ENCODE peak calls at places on chromosomes 12 and 14, in ten cellular contexts. F is esophagus muscularis mucosa, K is OCI-LY7, Z is upper lobe of right lung, G is heart right ventricle, A is pancreas, Y is SJCRH30, S is transverse colon, M is cardiac muscle cell, H is A549. R is an unnamed sample. For H3K9me3, the result is how much of the 10 kb centered on the place peaks cover.

GRCh38 chr12:106066051-106066705 is 72.6 kb downstream of the NUAK1 start:
- DNase-seq in A (no peak), F (peak), M (no peak), K (no peak), Y (no peak), Z (no peak), G (no peak), S (no peak), H (no peak), R (no peak)

GRCh38 chr14:23577004-23577681 is 1.4 kb downstream of the JPH4 start:
- DNase-seq in A (peak), G (no peak), Y (no peak), F (no peak), K (no peak), S (no peak), M (peak), Z (no peak), H (no peak), R (no peak)

GRCh38 chr12:54701940-54702592 is 53.9 kb upstream of the DCD start:
- DNase-seq in S (no peak), M (peak), Z (no peak), Y (no peak), F (no peak), A (no peak), K (peak), G (no peak), H (peak), R (peak)

GRCh38 chr12:21001778-21002177 is 129.2 kb upstream of the SLCO1B1 start:
- DNase-seq in S (no peak), Y (no peak), Z (no peak), H (no peak), K (no peak), A (no peak), F (no peak), M (no peak), G (no peak), R (no peak)

GRCh38 chr12:108722992-108723766 is 8.1 kb downstream of the CORO1C start:
- DNase-seq in M (peak), Z (no peak), H (peak), A (no peak), Y (no peak), K (no peak), G (no peak), S (no peak), F (no peak), R (peak)

GRCh38 chr12:117076410-117077372 is 22.5 kb downstream of the TESC start:
- DNase-seq in Z (no peak), G (peak), F (no peak), M (no peak), K (no peak), S (no peak), Y (no peak), A (peak), H (no peak), R (peak)

GRCh38 chr14:78356406-78356805 is 186.2 kb downstream of the NRXN3 start:
- DNase-seq in A (no peak), Z (no peak), K (no peak), Y (no peak), M (no peak), H (no peak), F (peak), S (no peak), G (no peak), R (no peak)

GRCh38 chr14:57875296-57875695 is 9.4 kb upstream of the SLC35F4 start:
- DNase-seq in K (no peak), S (no peak), M (no peak), H (no peak), F (no peak), G (no peak), A (no peak), Z (no peak), Y (no peak), R (no peak)

GRCh38 chr12:50579757-50580267 is 75.0 kb downstream of the DIP2B start:
- DNase-seq in F (no peak), A (no peak), G (no peak), K (peak), H (peak), S (no peak), Y (no peak), M (no peak), Z (no peak), R (no peak)

GRCh38 chr12:31004666-31005065 is 69.0 kb upstream of the DDX11 start:
- DNase-seq in H (no peak), G (no peak), A (peak), Z (peak), K (no peak), S (no peak), Y (no peak), M (no peak), F (no peak), R (no peak)

GRCh38 chr12:27521981-27522380 is 2.0 kb upstream of the PPFIBP1 start:
- DNase-seq in S (no peak), F (no peak), K (no peak), H (no peak), Y (no peak), G (no peak), M (no peak), A (no peak), Z (no peak), R (no peak)

GRCh38 chr12:107328442-107329133 is 235.2 kb upstream of the CRY1 start:
- DNase-seq in H (peak), K (no peak), S (no peak), A (no peak), Z (no peak), G (no peak), M (peak), F (no peak), Y (peak), R (peak)

GRCh38 chr12:130347588-130347987 is 9.9 kb downstream of the PIWIL1 start:
- DNase-seq in Y (no peak), H (no peak), A (no peak), F (no peak), M (no peak), K (no peak), G (no peak), S (no peak), Z (no peak), R (no peak)

GRCh38 chr14:100880271-100881101 is 23.0 kb downstream of the RTL1 start:
- DNase-seq in H (no peak), G (no peak), S (no peak), F (no peak), K (no peak), Z (no peak), M (no peak), Y (no peak), A (peak), R (no peak)

GRCh38 chr14:89188492-89188891 is 228.5 kb downstream of the FOXN3 start:
- DNase-seq in Z (no peak), A (no peak), F (no peak), Y (no peak), H (no peak), M (no peak), S (no peak), K (no peak), G (no peak), R (no peak)

GRCh38 chr12:50765325-50765911 is 1.5 kb downstream of the ATF1 start:
- DNase-seq in K (peak), G (peak), F (no peak), S (peak), H (peak), Z (no peak), M (peak), A (no peak), Y (peak), R (peak)

GRCh38 chr12:56034586-56035332 is 7.0 kb upstream of the RPS26 start:
- DNase-seq in H (no peak), M (no peak), K (no peak), F (no peak), G (no peak), S (no peak), A (no peak), Z (no peak), Y (no peak), R (no peak)
- H3K4me3 ChIP-seq in H (no peak), M (no peak), K (no peak), F (no peak), G (no peak), S (no peak), A (no peak), Z (no peak), Y (no peak), R (no peak)

GRCh38 chr14:81849714-81850113 is 316.1 kb upstream of the SEL1L start:
- DNase-seq in F (no peak), Z (no peak), A (no peak), G (no peak), M (no peak), S (no peak), K (peak), H (no peak), Y (no peak), R (no peak)

GRCh38 chr14:81859071-81859470 is 325.4 kb upstream of the SEL1L start:
- DNase-seq in A (no peak), K (no peak), M (no peak), H (no peak), G (no peak), Z (no peak), Y (no peak), F (no peak), S (no peak), R (no peak)

DNA sequence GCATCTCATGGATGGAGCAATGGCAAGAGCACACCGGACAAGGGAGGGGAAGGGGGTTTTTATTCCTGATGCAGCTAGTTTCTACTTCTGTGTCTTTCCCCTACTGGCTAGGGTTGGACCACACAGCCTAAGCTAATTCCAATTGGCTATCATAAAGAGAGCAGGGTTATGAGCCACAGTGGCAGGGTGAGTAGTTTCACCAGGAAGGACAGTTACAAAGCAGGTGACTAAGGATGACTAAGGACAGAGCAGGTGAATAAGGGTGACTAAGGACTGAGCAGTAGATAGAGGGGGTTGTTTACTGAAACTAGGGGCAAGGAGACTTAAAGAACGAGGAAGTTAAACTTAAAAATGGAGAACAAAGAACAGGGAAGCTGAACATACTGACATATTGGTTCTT is 321.4 kb upstream of the SEL1L start:
- DNase-seq in F (no peak), Z (no peak), M (no peak), G (no peak), K (no peak), S (no peak), Y (no peak), A (no peak), H (no peak), R (no peak)
- H3K9me3 ChIP-seq in F (under half), Z (under half), M (under half), G (under half), K (under half), S (under half), Y (under half), A (under half), H (under half), R (under half)

GRCh38 chr12:109952160-109952858 is 43.9 kb downstream of the GIT2 start:
- DNase-seq in K (no peak), Y (no peak), Z (no peak), S (no peak), F (no peak), M (no peak), A (no peak), G (no peak), H (no peak), R (no peak)

GRCh38 chr12:109953656-109954055 is 42.5 kb downstream of the GIT2 start:
- DNase-seq in Y (no peak), S (no peak), K (no peak), M (no peak), G (no peak), H (no peak), Z (no peak), F (no peak), A (no peak), R (no peak)

GRCh38 chr12:109951136-109951535 is 45.0 kb downstream of the GIT2 start:
- DNase-seq in Y (no peak), Z (no peak), S (no peak), M (peak), G (no peak), K (no peak), H (no peak), A (no peak), F (no peak), R (no peak)

GRCh38 chr12:109951751-109952150 is 44.4 kb downstream of the GIT2 start:
- DNase-seq in G (peak), Y (peak), S (no peak), F (no peak), Z (no peak), H (no peak), K (no peak), M (peak), A (peak), R (no peak)

DNA sequence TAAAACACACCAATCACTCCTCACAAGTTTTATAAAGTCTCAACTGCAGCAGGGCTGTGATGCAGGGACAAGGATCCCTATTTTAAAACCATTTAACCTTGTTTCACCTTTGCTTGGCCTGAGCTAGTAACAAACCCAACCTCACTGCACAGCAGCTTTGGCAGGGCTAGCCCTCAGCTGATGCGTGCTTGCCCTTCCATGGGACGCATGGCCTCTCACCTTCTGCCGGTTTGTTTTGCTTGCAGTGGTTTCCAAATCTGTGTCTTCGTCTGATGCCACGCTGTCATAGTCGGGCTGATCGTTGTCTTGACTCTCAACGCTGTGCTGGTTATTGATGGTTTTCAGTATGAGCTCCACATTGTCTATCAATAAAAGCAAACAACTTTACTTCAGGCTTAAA is 43.3 kb downstream of the GIT2 start:
- DNase-seq in S (no peak), F (no peak), Y (no peak), M (no peak), Z (no peak), H (no peak), A (no peak), K (no peak), G (peak), R (no peak)
- H3K4me3 ChIP-seq in S (no peak), F (no peak), Y (no peak), M (no peak), Z (no peak), H (no peak), A (no peak), K (no peak), G (no peak), R (no peak)

DNA sequence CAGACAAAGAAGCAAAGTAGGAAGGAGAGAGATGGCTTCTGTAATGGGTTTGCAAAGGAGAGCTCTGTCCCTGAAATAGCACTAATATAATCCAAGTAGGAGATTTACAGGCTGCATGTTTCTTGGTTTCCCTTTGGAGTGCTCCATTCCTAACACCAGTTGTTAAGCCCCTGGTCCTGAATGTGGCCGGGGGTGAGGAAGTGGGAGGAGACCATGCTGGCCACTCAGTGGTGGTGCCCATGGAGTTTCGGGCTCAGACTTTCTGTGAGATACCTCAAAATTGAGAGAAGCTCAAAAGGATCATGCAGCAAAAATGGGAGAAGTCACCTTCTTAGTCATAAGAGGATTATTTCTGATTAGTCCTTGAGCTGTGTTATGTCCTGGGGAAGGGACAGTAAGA is 88.5 kb downstream of the DAD1 start:
- DNase-seq in Z (no peak), G (no peak), F (no peak), A (no peak), M (no peak), K (no peak), Y (no peak), S (no peak), H (no peak), R (no peak)
- H3K9me3 ChIP-seq in Z (under half), G (under half), F (under half), A (under half), M (under half), K (under half), Y (under half), S (under half), H (under half), R (under half)

GRCh38 chr12:122730215-122731014 is at the start of gene HCAR1:
- DNase-seq in Z (no peak), H (no peak), S (no peak), F (no peak), K (no peak), G (no peak), Y (no peak), A (no peak), M (peak), R (peak)
- H3K4me3 ChIP-seq in Z (peak), H (peak), S (peak), F (peak), K (no peak), G (peak), Y (no peak), A (no peak), M (no peak), R (peak)

DNA sequence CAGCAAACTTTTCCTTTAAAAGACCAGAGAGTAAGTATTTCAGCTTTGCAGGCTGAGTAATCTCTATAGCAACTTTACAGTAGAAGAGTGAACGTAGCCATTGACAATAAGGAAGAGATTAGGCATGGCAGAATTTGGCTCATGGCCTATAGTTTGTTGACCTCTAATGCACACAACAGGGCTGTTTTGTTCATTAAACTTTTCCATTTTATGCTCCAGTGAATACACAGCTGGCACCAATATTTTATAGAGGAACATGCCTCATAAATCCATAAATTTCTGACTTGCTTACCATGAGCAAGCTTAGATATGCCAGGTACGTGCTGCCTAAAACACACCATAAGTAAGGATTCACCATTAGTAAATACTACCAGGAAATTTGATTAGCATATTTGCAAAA is 609.0 kb upstream of the STXBP6 start:
- DNase-seq in M (no peak), K (no peak), S (peak), A (no peak), Z (no peak), H (no peak), Y (no peak), F (no peak), G (no peak), R (peak)
- H3K9me3 ChIP-seq in M (under half), K (under half), S (under half), A (under half), Z (under half), H (under half), Y (under half), F (under half), G (under half), R (under half)

GRCh38 chr12:51836833-51837184 is 11.7 kb downstream of the FIGNL2 start:
- DNase-seq in S (no peak), Z (no peak), M (no peak), H (no peak), F (no peak), K (no peak), G (no peak), A (no peak), Y (peak), R (no peak)

GRCh38 chr12:51836012-51836832 is 12.3 kb downstream of the FIGNL2 start:
- DNase-seq in M (no peak), S (no peak), A (no peak), Z (no peak), Y (no peak), F (no peak), H (no peak), K (no peak), G (no peak), R (no peak)

GRCh38 chr12:51832708-51833107 is 15.8 kb downstream of the FIGNL2 start:
- DNase-seq in M (peak), Y (no peak), K (peak), G (no peak), A (no peak), S (no peak), Z (no peak), F (no peak), H (no peak), R (no peak)

GRCh38 chr12:51834411-51834810 is 14.1 kb downstream of the FIGNL2 start:
- DNase-seq in G (no peak), K (no peak), F (no peak), S (no peak), Z (no peak), A (no peak), Y (no peak), M (no peak), H (no peak), R (no peak)

GRCh38 chr12:51833446-51834227 is 14.9 kb downstream of the FIGNL2 start:
- DNase-seq in Z (no peak), S (no peak), M (no peak), A (no peak), H (no peak), F (no peak), Y (no peak), K (no peak), G (no peak), R (no peak)
- H3K4me3 ChIP-seq in Z (no peak), S (no peak), M (no peak), A (no peak), H (no peak), F (no peak), Y (no peak), K (no peak), G (no peak), R (no peak)

GRCh38 chr12:34395056-34396005 is 373.0 kb downstream of the ALG10 start:
- DNase-seq in Z (peak), S (peak), F (peak), H (no peak), G (peak), Y (peak), M (no peak), A (peak), K (no peak), R (no peak)

GRCh38 chr12:34396006-34396860 is 373.9 kb downstream of the ALG10 start:
- DNase-seq in Z (peak), K (no peak), S (peak), H (no peak), G (no peak), M (no peak), Y (peak), F (peak), A (peak), R (no peak)

GRCh38 chr12:34398366-34398705 is 376.0 kb downstream of the ALG10 start:
- DNase-seq in K (no peak), Y (no peak), G (peak), F (no peak), S (peak), Z (peak), M (no peak), A (peak), H (no peak), R (no peak)

GRCh38 chr12:34397591-34398365 is 375.5 kb downstream of the ALG10 start:
- DNase-seq in Z (peak), S (peak), G (peak), H (no peak), Y (peak), F (peak), K (no peak), M (no peak), A (peak), R (no peak)

GRCh38 chr12:34396861-34397590 is 374.7 kb downstream of the ALG10 start:
- DNase-seq in K (no peak), A (peak), S (peak), M (no peak), H (no peak), G (peak), F (peak), Y (peak), Z (peak), R (no peak)
- H3K9me3 ChIP-seq in K (under half), A (under half), S (under half), M (under half), H (under half), G (under half), F (half or more), Y (under half), Z (under half), R (under half)

GRCh38 chr14:95551435-95551834 is 16.6 kb downstream of the GLRX5 start:
- DNase-seq in H (no peak), M (no peak), F (no peak), K (no peak), Z (no peak), G (no peak), A (no peak), S (no peak), Y (no peak), R (no peak)

GRCh38 chr14:95547272-95547625 is 12.4 kb downstream of the GLRX5 start:
- DNase-seq in S (no peak), A (no peak), G (no peak), Y (no peak), Z (no peak), H (no peak), F (no peak), M (no peak), K (no peak), R (no peak)

GRCh38 chr14:95547626-95548327 is 12.9 kb downstream of the GLRX5 start:
- DNase-seq in F (no peak), M (peak), K (no peak), S (no peak), Z (peak), G (no peak), A (no peak), Y (peak), H (no peak), R (no peak)

GRCh38 chr14:95548328-95548929 is 13.6 kb downstream of the GLRX5 start:
- DNase-seq in H (no peak), Z (no peak), S (no peak), F (no peak), K (no peak), G (no peak), A (no peak), M (no peak), Y (no peak), R (no peak)

GRCh38 chr14:95549656-95550585 is 15.1 kb downstream of the GLRX5 start:
- DNase-seq in Y (peak), Z (peak), F (no peak), A (no peak), H (no peak), K (no peak), M (no peak), G (no peak), S (peak), R (no peak)
- H3K4me3 ChIP-seq in Y (no peak), Z (no peak), F (no peak), A (no peak), H (no peak), K (no peak), M (no peak), G (no peak), S (no peak), R (no peak)